ENCODE peak calls at places on chromosomes 12 and 14, in five cellular contexts. N is putamen, E is NCI-H2081, O is iPS DF 6.9, Z is neural crest cell. G is an unnamed sample.

GRCh38 chr12:119711693-119712092 is 43.8 kb downstream of the PRKAB1 start:
- DNase-seq in O (no peak), E (no peak), N (no peak), Z (no peak), G (no peak)

GRCh38 chr12:4388032-4388431 is 8.5 kb upstream of the FGF23 start:
- DNase-seq in E (no peak), N (no peak), O (no peak), Z (no peak), G (no peak)

GRCh38 chr14:20848316-20848954 is 42.8 kb upstream of the RNASE3 start:
- DNase-seq in N (no peak), Z (no peak), O (no peak), E (no peak), G (peak)

GRCh38 chr14:71143391-71144290 is 236.4 kb downstream of the PCNX1 start:
- DNase-seq in Z (no peak), N (peak), E (no peak), O (no peak), G (peak)

GRCh38 chr12:118061876-118062791 is 1.2 kb upstream of the WSB2 start:
- DNase-seq in E (no peak), Z (no peak), O (peak), N (peak), G (peak)

GRCh38 chr12:10563002-10563401 is 50.4 kb downstream of the MAGOHB start:
- DNase-seq in Z (no peak), O (no peak), E (no peak), N (no peak), G (no peak)

GRCh38 chr12:69686731-69687130 is 12.4 kb downstream of the BEST3 start:
- DNase-seq in O (no peak), Z (no peak), E (no peak), N (no peak), G (no peak)

GRCh38 chr12:53347905-53348304 is 11.8 kb upstream of the SP7 start:
- DNase-seq in O (no peak), E (no peak), N (no peak), Z (no peak), G (no peak)

GRCh38 chr14:59529189-59529588 is 44.9 kb downstream of the JKAMP start:
- DNase-seq in N (no peak), Z (no peak), O (no peak), E (no peak), G (no peak)

GRCh38 chr14:101927859-101928258 is 36.5 kb upstream of the DYNC1H1 start:
- DNase-seq in N (peak), E (no peak), O (no peak), Z (no peak), G (no peak)